ENCODE peak calls at places on chromosomes 5 and 9, in nine cellular contexts. J is lower lobe of right lung; I is bronchial epithelial cell; Z is stimulated activated CD4-positive, alpha-beta T cell treated with anti-CD3 and anti-CD28 coated beads, Interleukin-15, amount 100 ng/mL, for 48 hours; C is GM10248; N is EL; O is NCI-H69; Q is ELR; F is stimulated activated effector memory CD8-positive, alpha-beta T cell treated with anti-CD3 and anti-CD28 coated beads, Interleukin-12 subunit alpha, Interleukin-12 subunit beta, amount 100 ng/mL, for 72 hours. U is an unnamed sample.

GRCh38 chr5:9516591-9516990 is 29.3 kb downstream of the SEMA5A start:
- DNase-seq in I (no peak), J (no peak), C (no peak), O (no peak), F (no peak), N (no peak), Q (peak; percentile 24), Z (no peak), U (no peak)

GRCh38 chr5:151081426-151082273 is 816 bp upstream of the TNIP1 start:
- DNase-seq in O (no peak), C (no peak), F (no peak), I (no peak), J (no peak), Q (peak; percentile 73), Z (no peak), N (no peak), U (no peak)

GRCh38 chr5:172044631-172045314 is 38.3 kb upstream of the FBXW11 start:
- DNase-seq in N (no peak), Z (no peak), C (no peak), Q (no peak), I (no peak), O (no peak), J (no peak), F (no peak), U (no peak)

GRCh38 chr5:38556599-38557308 is at the start of gene LIFR:
- DNase-seq in Q (peak; percentile 87), J (peak; percentile 86), O (peak; percentile 84), I (peak; percentile 45), C (peak; percentile 52), N (peak; percentile 87), Z (peak; percentile 46), F (peak; percentile 20), U (peak; percentile 60)

GRCh38 chr5:159032656-159033350 is 66.9 kb downstream of the EBF1 start:
- DNase-seq in Q (no peak), O (no peak), N (no peak), C (no peak), F (no peak), J (no peak), I (no peak), Z (no peak), U (no peak)

GRCh38 chr9:129665008-129665771 is at the start of gene PRRX2:
- DNase-seq in F (no peak), C (no peak), N (peak; percentile 69), I (no peak), O (peak; percentile 49), Z (no peak), Q (peak; percentile 50), J (no peak), U (no peak)

GRCh38 chr5:173645437-173645807 is 29.0 kb upstream of the BOD1 start:
- DNase-seq in J (peak; percentile 60), N (peak; percentile 86), Q (peak; percentile 27), C (no peak), F (no peak), O (no peak), I (no peak), Z (no peak), U (no peak)

GRCh38 chr5:172559004-172559932 is 81.8 kb upstream of the NEURL1B start:
- DNase-seq in F (no peak), J (no peak), Q (peak; percentile 82), C (no peak), N (peak; percentile 94), I (peak; percentile 86), Z (no peak), O (no peak), U (no peak)

GRCh38 chr9:125536184-125537152 is 170.5 kb downstream of the MAPKAP1 start:
- DNase-seq in Q (peak; percentile 74), J (no peak), Z (no peak), N (peak; percentile 57), C (no peak), F (no peak), I (peak; percentile 79), O (peak; percentile 96), U (peak; percentile 43)

GRCh38 chr5:94463739-94464138 is 154.7 kb downstream of the KIAA0825 start:
- DNase-seq in N (peak; percentile 9), I (no peak), Q (no peak), J (no peak), C (no peak), O (no peak), F (no peak), Z (no peak), U (no peak)

GRCh38 chr9:112570731-112571167 is 84.1 kb downstream of the KIAA1958 start:
- DNase-seq in O (no peak), C (no peak), Z (no peak), F (no peak), I (no peak), J (no peak), N (no peak), Q (no peak), U (no peak)

GRCh38 chr5:95709967-95710650 is 21.0 kb upstream of the RHOBTB3 start:
- DNase-seq in N (no peak), Z (no peak), O (peak; percentile 75), J (no peak), Q (no peak), F (no peak), I (no peak), C (no peak), U (peak; percentile 31)

GRCh38 chr5:151164687-151165392 is 7.3 kb upstream of the ANXA6 start:
- DNase-seq in O (peak; percentile 44), Z (peak; percentile 78), F (peak; percentile 63), Q (peak; percentile 79), N (peak; percentile 77), C (peak; percentile 76), J (peak; percentile 68), I (peak; percentile 73), U (peak; percentile 48)

GRCh38 chr9:20041717-20042116 is 252.9 kb upstream of the SLC24A2 start:
- DNase-seq in Q (no peak), C (no peak), Z (no peak), I (no peak), N (no peak), J (no peak), O (peak; percentile 95), F (no peak), U (peak; percentile 18)

GRCh38 chr9:6667080-6667479 is 21.6 kb upstream of the GLDC start:
- DNase-seq in J (no peak), I (no peak), O (no peak), F (no peak), Z (no peak), N (no peak), C (no peak), Q (no peak), U (no peak)

GRCh38 chr9:85258823-85259370 is 482.9 kb downstream of the AGTPBP1 start:
- DNase-seq in Q (peak; percentile 51), I (peak; percentile 70), F (no peak), N (peak; percentile 73), J (no peak), C (peak; percentile 59), Z (peak; percentile 5), O (peak; percentile 64), U (peak; percentile 5)

GRCh38 chr9:83432104-83432627 is 106.0 kb downstream of the FRMD3 start:
- DNase-seq in N (peak; percentile 64), J (peak; percentile 83), C (no peak), I (no peak), F (no peak), O (peak; percentile 9), Z (no peak), Q (peak; percentile 24), U (no peak)

GRCh38 chr9:7058539-7058938 is 300.8 kb downstream of the KDM4C start:
- DNase-seq in Q (no peak), N (no peak), C (no peak), O (peak; percentile 41), Z (no peak), J (no peak), I (no peak), F (no peak), U (no peak)

GRCh38 chr9:38685535-38685934 is 34.4 kb downstream of the FAM240B start:
- DNase-seq in N (no peak), C (no peak), Q (no peak), Z (no peak), I (no peak), O (no peak), F (no peak), J (no peak), U (no peak)

GRCh38 chr5:96517294-96517693 is 84.2 kb upstream of the PCSK1 start:
- DNase-seq in C (no peak), Z (no peak), I (no peak), J (no peak), N (no peak), O (peak; percentile 38), Q (no peak), F (no peak), U (no peak)

GRCh38 chr9:105458404-105458803 is 10.6 kb downstream of the FSD1L start:
- DNase-seq in O (no peak), I (no peak), Q (no peak), F (no peak), J (no peak), N (no peak), C (no peak), Z (no peak), U (no peak)

GRCh38 chr5:443239-444151 is 519 bp downstream of the EXOC3 start:
- DNase-seq in J (no peak), Z (no peak), I (no peak), N (no peak), Q (no peak), O (peak; percentile 42), F (no peak), C (peak; percentile 57), U (peak; percentile 84)

GRCh38 chr5:179343021-179343781 is 2.1 kb downstream of the ADAMTS2 start:
- DNase-seq in Z (no peak), N (peak; percentile 23), F (no peak), Q (peak; percentile 36), C (no peak), O (no peak), J (peak; percentile 35), I (no peak), U (no peak)

GRCh38 chr9:98011122-98011521 is 28.0 kb downstream of the ANP32B start:
- DNase-seq in O (no peak), N (no peak), C (no peak), F (no peak), Z (no peak), J (no peak), Q (no peak), I (no peak), U (no peak)

GRCh38 chr9:97980479-97980803 is 2.7 kb upstream of the ANP32B start:
- DNase-seq in C (no peak), Q (no peak), N (no peak), J (no peak), I (no peak), Z (no peak), O (no peak), F (no peak), U (no peak)

GRCh38 chr5:175696139-175696854 is 38.4 kb downstream of the HRH2 start:
- DNase-seq in I (no peak), Z (peak; percentile 76), Q (peak; percentile 30), J (peak; percentile 90), N (peak; percentile 29), F (peak; percentile 39), C (peak; percentile 45), O (peak; percentile 63), U (no peak)

GRCh38 chr9:2709645-2710101 is 7.6 kb upstream of the KCNV2 start:
- DNase-seq in F (no peak), I (no peak), N (no peak), J (no peak), C (no peak), Z (no peak), Q (no peak), O (no peak), U (no peak)

GRCh38 chr5:131756942-131757341 is 39.9 kb downstream of the FNIP1 start:
- DNase-seq in O (no peak), N (no peak), J (no peak), I (no peak), F (no peak), Z (no peak), Q (no peak), C (no peak), U (no peak)

GRCh38 chr9:94881946-94882345 is 155.4 kb downstream of the AOPEP start:
- DNase-seq in F (no peak), Z (no peak), C (no peak), N (no peak), I (no peak), O (no peak), Q (no peak), J (no peak), U (no peak)

GRCh38 chr5:143054480-143054941 is 284.3 kb downstream of the ARHGAP26 start:
- DNase-seq in N (peak; percentile 68), Q (peak; percentile 65), O (peak; percentile 72), F (no peak), Z (no peak), C (peak; percentile 40), I (peak; percentile 49), J (no peak), U (no peak)

GRCh38 chr5:146993876-146994530 is 115.4 kb upstream of the PPP2R2B start:
- DNase-seq in O (no peak), I (peak; percentile 37), J (no peak), Q (no peak), N (no peak), Z (no peak), F (no peak), C (no peak), U (no peak)

U was measured in NCI-H146.